ENCODE peak calls at places on chromosomes 11 and 22, in seven cellular contexts. Q is CD4-positive, alpha-beta T cell; A is dorsolateral prefrontal cortex; K is fibroblast of pulmonary artery; O is astrocyte of the spinal cord; N is RWPE1; Z is psoas muscle. E is an unnamed sample.
A peak's percentile ranks its signal among the peaks of the same experiment; 100 is the strongest.

GRCh38 chr22:38062782-38063181 is 5.6 kb downstream of the PICK1 start:
- DNase-seq in K (no peak), Z (peak; percentile 70), O (no peak), A (no peak), N (no peak), Q (no peak), E (no peak)

GRCh38 chr22:27310966-27311665 is 490.4 kb downstream of the MN1 start:
- DNase-seq in Q (no peak), O (no peak), Z (no peak), A (no peak), K (no peak), N (no peak), E (no peak)

GRCh38 chr11:89667001-89667400 is 43.1 kb upstream of the TRIM77 start:
- DNase-seq in K (no peak), Z (no peak), N (peak; percentile 2), A (no peak), O (no peak), Q (no peak), E (no peak)

GRCh38 chr11:13111813-13112130 is 102.7 kb downstream of the RASSF10 start:
- DNase-seq in N (no peak), Z (no peak), K (no peak), A (no peak), Q (no peak), O (no peak), E (no peak)

GRCh38 chr11:120563698-120564572 is 52.4 kb downstream of the GRIK4 start:
- DNase-seq in K (no peak), A (peak; percentile 89), O (peak; percentile 15), Q (no peak), N (no peak), Z (no peak), E (no peak)

GRCh38 chr11:59769828-59770227 is 14.7 kb downstream of the STX3 start:
- DNase-seq in K (no peak), Z (no peak), N (no peak), Q (no peak), A (no peak), O (no peak), E (no peak)

GRCh38 chr11:77144854-77145428 is 16.9 kb downstream of the MYO7A start:
- DNase-seq in K (no peak), O (no peak), Z (no peak), A (no peak), Q (no peak), N (no peak), E (no peak)

GRCh38 chr11:26599421-26599820 is 27.4 kb upstream of the MUC15 start:
- DNase-seq in K (peak; percentile 85), Z (no peak), Q (no peak), N (peak; percentile 44), O (peak; percentile 58), A (no peak), E (no peak)

GRCh38 chr22:26547426-26547825 is 35.2 kb upstream of the TFIP11 start:
- DNase-seq in Z (no peak), N (peak; percentile 8), K (no peak), A (no peak), O (no peak), Q (no peak), E (no peak)

GRCh38 chr11:104352036-104352435 is 188.1 kb upstream of the PDGFD start:
- DNase-seq in Q (no peak), N (no peak), O (no peak), Z (no peak), A (no peak), K (no peak), E (no peak)

GRCh38 chr11:90661233-90661632 is 438.4 kb upstream of the CHORDC1 start:
- DNase-seq in N (no peak), Q (no peak), A (no peak), K (no peak), O (no peak), Z (no peak), E (no peak)

GRCh38 chr11:60303661-60304060 is 23.2 kb downstream of the MS4A4A start:
- DNase-seq in Z (no peak), K (no peak), N (no peak), A (no peak), Q (no peak), O (no peak), E (no peak)

GRCh38 chr11:28922351-28922981 is 814.3 kb downstream of the METTL15 start:
- DNase-seq in Z (no peak), N (no peak), O (no peak), A (no peak), K (peak; percentile 6), Q (no peak), E (no peak)

GRCh38 chr11:22510741-22511140 is 114.9 kb downstream of the FANCF start:
- DNase-seq in N (peak; percentile 80), K (peak; percentile 39), Q (no peak), A (no peak), O (peak; percentile 25), Z (no peak), E (no peak)

GRCh38 chr11:12824281-12825041 is 150.2 kb downstream of the TEAD1 start:
- DNase-seq in Z (no peak), K (no peak), Q (no peak), A (no peak), N (no peak), O (no peak), E (no peak)

GRCh38 chr22:46432164-46433068 is 96.9 kb downstream of the TRMU start:
- DNase-seq in Q (peak; percentile 11), K (no peak), A (no peak), N (no peak), Z (no peak), O (no peak), E (no peak)

GRCh38 chr22:28047740-28048139 is 128.7 kb upstream of the PITPNB start:
- DNase-seq in K (no peak), A (no peak), Z (no peak), O (no peak), N (no peak), Q (no peak), E (no peak)

GRCh38 chr11:73227571-73228211 is 9.6 kb downstream of the P2RY2 start:
- DNase-seq in A (peak; percentile 18), N (peak; percentile 86), O (no peak), K (no peak), Q (no peak), Z (peak; percentile 32), E (no peak)
- TF ChIP-seq CTCF in A (no peak), N (no peak), O (no peak), K (no peak), Q (no peak), Z (no peak), E (no peak)

GRCh38 chr11:122189259-122189658 is 73.2 kb upstream of the BLID start:
- DNase-seq in Q (no peak), N (peak; percentile 74), K (peak; percentile 97), O (peak; percentile 96), Z (no peak), A (no peak), E (peak; percentile 97)
- TF ChIP-seq CTCF in Q (no peak), N (no peak), K (no peak), O (no peak), Z (no peak), A (no peak), E (no peak)

GRCh38 chr22:36455571-36456458 is 25.6 kb downstream of the TXN2 start:
- DNase-seq in N (no peak), Q (no peak), O (no peak), K (no peak), A (no peak), Z (peak; percentile 57), E (no peak)

GRCh38 chr22:36453266-36453607 is 28.2 kb downstream of the TXN2 start:
- DNase-seq in A (no peak), N (no peak), O (no peak), Z (no peak), Q (no peak), K (no peak), E (no peak)

GRCh38 chr22:36456459-36456835 is 25.0 kb downstream of the TXN2 start:
- DNase-seq in K (no peak), Q (no peak), N (no peak), O (no peak), Z (no peak), A (no peak), E (no peak)

GRCh38 chr22:36453855-36454378 is 27.5 kb downstream of the TXN2 start:
- DNase-seq in Q (no peak), K (no peak), N (no peak), Z (no peak), O (no peak), A (no peak), E (no peak)

DNA sequence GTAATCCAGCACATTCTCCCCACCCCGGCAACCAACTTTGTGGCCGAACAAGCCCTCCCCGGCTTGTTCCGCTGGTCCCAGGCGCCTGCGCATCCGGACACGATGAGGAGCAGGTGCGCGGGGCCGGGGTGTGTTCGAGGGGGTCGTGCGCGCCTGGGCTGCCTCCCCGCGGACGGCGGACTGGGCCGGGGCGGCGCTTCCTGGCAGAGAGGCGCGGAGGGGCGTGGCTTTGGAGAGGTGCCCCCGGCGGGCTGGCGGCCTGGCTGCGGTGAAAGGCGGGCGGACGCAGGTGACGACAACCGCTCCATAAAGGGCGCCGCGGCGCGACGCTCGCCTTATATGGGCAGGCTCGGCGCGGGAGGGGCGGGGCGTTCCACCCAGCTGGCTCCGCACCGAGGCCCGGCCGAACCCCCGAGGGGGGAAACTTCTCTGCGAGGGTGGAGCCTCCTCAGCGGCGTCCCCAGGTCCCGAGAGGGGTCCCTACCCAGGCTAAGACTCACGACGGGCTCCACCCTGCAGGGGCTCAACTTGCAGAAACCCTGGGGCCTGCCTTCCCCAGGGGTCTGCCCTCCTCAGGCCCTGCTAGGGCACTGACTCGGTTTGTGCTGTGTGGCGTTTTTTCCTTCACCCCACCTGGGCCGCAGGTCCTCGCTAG is 26.4 kb downstream of the TXN2 start:
- DNase-seq in K (peak; percentile 88), O (peak; percentile 94), A (peak; percentile 84), N (peak; percentile 69), Z (peak; percentile 95), Q (peak; percentile 94), E (peak; percentile 57)
- TF ChIP-seq CTCF in K (no peak), O (peak; percentile 1), A (no peak), N (no peak), Z (no peak), Q (no peak), E (no peak)

GRCh38 chr11:73294604-73295003 is 13.5 kb upstream of the ARHGEF17 start:
- DNase-seq in O (no peak), Z (no peak), Q (no peak), A (no peak), N (no peak), K (no peak), E (no peak)

GRCh38 chr11:73297231-73297590 is 10.9 kb upstream of the ARHGEF17 start:
- DNase-seq in Z (peak; percentile 44), Q (no peak), N (no peak), K (no peak), O (no peak), A (no peak), E (no peak)

GRCh38 chr11:73296501-73297230 is 11.4 kb upstream of the ARHGEF17 start:
- DNase-seq in O (no peak), K (no peak), N (no peak), A (no peak), Q (no peak), Z (peak; percentile 53), E (no peak)

GRCh38 chr11:73295996-73296318 is 12.1 kb upstream of the ARHGEF17 start:
- DNase-seq in N (no peak), Q (no peak), O (no peak), A (no peak), Z (no peak), K (no peak), E (no peak)

GRCh38 chr11:73295259-73295995 is 12.6 kb upstream of the ARHGEF17 start:
- DNase-seq in Z (peak; percentile 74), A (no peak), N (peak; percentile 19), Q (peak; percentile 73), O (peak; percentile 78), K (peak; percentile 81), E (peak; percentile 98)
- TF ChIP-seq CTCF in Z (peak; percentile 71), A (peak; percentile 69), N (peak; percentile 37), Q (peak; percentile 89), O (peak; percentile 99), K (peak; percentile 100), E (peak; percentile 99)

E was measured in HFFc6.